ENCODE peak calls at places on chromosomes 2 and 18, in seven cellular contexts. X is pancreas; F is right lobe of liver; E is lower lobe of right lung; L is GM23338; C is HCT116; Y is CD8-positive, alpha-beta T cell. P is an unnamed sample.

GRCh38 chr2:236871500-236872001 is 214.1 kb upstream of the COPS8 start:
- DNase-seq in L (no peak), E (peak; percentile 74), F (no peak), Y (no peak), X (no peak), C (no peak), P (peak; percentile 41)

GRCh38 chr2:210199186-210199765 is 26.0 kb downstream of the ACADL start:
- DNase-seq in L (peak; percentile 48), X (no peak), E (no peak), Y (no peak), C (peak; percentile 12), F (no peak), P (no peak)

GRCh38 chr18:5787936-5788335 is 107.4 kb downstream of the TMEM200C start:
- DNase-seq in X (no peak), E (no peak), L (peak; percentile 1), C (no peak), Y (no peak), F (no peak), P (no peak)

GRCh38 chr2:209495855-209496585 is 72.2 kb downstream of the MAP2 start:
- DNase-seq in Y (no peak), E (no peak), F (no peak), X (no peak), C (peak; percentile 88), L (no peak), P (no peak)

GRCh38 chr18:13639196-13639595 is 87.2 kb downstream of the FAM210A start:
- DNase-seq in F (no peak), X (no peak), L (no peak), E (no peak), Y (no peak), C (no peak), P (no peak)

GRCh38 chr2:60602828-60603532 is 49.5 kb upstream of the BCL11A start:
- DNase-seq in X (no peak), E (no peak), L (peak; percentile 52), F (no peak), C (no peak), Y (no peak), P (no peak)

GRCh38 chr2:230472619-230473018 is 56.6 kb downstream of the SP100 start:
- DNase-seq in L (no peak), F (no peak), X (no peak), Y (no peak), E (no peak), C (peak; percentile 16), P (no peak)

GRCh38 chr2:10368491-10369231 is 66.0 kb downstream of the HPCAL1 start:
- DNase-seq in C (no peak), Y (no peak), X (peak; percentile 92), F (peak; percentile 87), E (no peak), L (no peak), P (no peak)

GRCh38 chr18:6484659-6485058 is 69.9 kb upstream of the L3MBTL4 start:
- DNase-seq in L (no peak), C (no peak), Y (no peak), F (no peak), X (no peak), E (no peak), P (no peak)

GRCh38 chr2:42575458-42576064 is 7.1 kb downstream of the MTA3 start:
- DNase-seq in Y (no peak), F (no peak), E (no peak), X (no peak), C (no peak), L (no peak), P (no peak)

GRCh38 chr2:179263460-179264237 is 983 bp downstream of the SESTD1 start:
- DNase-seq in F (peak; percentile 63), Y (no peak), E (peak; percentile 78), C (no peak), L (peak; percentile 44), X (peak; percentile 85), P (peak; percentile 48)

GRCh38 chr2:240993446-240994160 is 4.8 kb upstream of the SNED1 start:
- DNase-seq in L (no peak), C (no peak), E (peak; percentile 41), Y (no peak), X (peak; percentile 67), F (no peak), P (no peak)

GRCh38 chr18:24023185-24023814 is 8.7 kb downstream of the TTC39C start:
- DNase-seq in C (no peak), Y (no peak), X (no peak), E (no peak), F (no peak), L (peak; percentile 86), P (no peak)

GRCh38 chr2:161766334-161766733 is 142.1 kb downstream of the SLC4A10 start:
- DNase-seq in E (no peak), F (no peak), Y (no peak), L (no peak), X (no peak), C (no peak), P (no peak)

GRCh38 chr2:47345584-47345913 is 57.4 kb upstream of the MSH2 start:
- DNase-seq in E (no peak), C (no peak), X (no peak), L (no peak), F (no peak), Y (no peak), P (no peak)

GRCh38 chr2:39875182-39875913 is 96.3 kb upstream of the THUMPD2 start:
- DNase-seq in X (no peak), E (no peak), C (no peak), F (no peak), Y (no peak), L (no peak), P (peak; percentile 29)

DNA sequence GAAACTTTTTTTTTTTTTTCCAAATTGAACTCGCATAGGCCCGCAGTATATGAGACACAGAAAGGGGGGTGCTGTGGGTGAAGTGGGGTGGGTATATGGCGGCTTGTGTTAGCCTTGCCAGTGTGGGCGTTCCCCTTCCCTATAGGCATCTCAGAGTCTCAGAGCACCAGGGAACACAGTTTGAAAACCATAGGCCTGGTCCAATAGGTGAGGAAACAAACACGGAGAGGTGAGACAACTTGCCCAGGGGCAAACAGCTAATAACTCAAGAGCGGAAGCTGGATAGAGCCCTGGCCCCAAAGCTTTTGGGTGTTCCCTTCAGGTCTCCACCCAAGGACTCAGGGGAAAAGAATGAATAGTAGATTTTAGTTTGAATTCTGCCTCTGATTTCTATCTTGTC is 7.8 kb downstream of the LIPG start:
- DNase-seq in F (no peak), L (no peak), E (no peak), Y (no peak), X (no peak), C (no peak), P (no peak)
- H3K27ac ChIP-seq in F (no peak overlapping the region), L (no peak overlapping the region), E (no peak overlapping the region), Y (no peak overlapping the region), X (no peak overlapping the region), C (no peak overlapping the region), P (no peak overlapping the region)

DNA sequence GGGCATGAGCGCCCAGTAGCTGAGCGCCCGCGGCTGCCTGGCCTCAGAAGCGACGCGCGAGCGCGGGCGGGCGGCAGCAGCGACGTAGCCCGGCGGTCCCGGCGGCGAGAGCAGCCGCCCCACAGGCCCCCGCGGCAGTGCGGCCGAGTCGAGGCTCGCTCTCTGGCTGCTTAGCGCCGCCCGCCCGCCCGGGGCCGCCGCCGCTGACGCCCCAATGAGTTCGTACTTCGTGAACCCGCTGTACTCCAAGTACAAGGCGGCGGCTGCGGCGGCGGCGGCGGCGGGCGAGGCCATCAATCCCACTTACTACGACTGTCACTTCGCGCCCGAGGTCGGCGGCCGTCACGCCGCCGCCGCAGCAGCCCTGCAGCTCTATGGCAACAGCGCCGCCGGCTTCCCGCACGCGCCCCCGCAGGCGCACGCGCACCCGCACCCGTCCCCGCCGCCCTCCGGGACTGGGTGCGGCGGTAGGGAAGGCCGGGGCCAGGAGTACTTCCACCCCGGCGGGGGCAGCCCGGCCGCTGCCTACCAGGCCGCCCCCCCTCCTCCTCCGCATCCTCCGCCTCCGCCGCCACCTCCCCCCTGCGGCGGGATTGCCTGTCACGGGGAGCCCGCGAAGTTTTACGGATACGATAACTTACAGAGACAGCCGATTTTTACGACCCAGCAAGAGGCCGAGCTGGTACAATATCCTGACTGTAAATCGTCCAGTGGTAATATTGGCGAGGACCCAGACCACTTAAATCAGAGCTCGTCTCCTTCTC is 830 bp downstream of the HOXD8 start:
- DNase-seq in C (no peak), L (peak; percentile 67), X (peak; percentile 72), E (no peak), Y (no peak), F (no peak), P (no peak)
- H3K4me3 ChIP-seq in C (peak overlapping the region; percentile 58), L (peak overlapping the region; percentile 47), X (no peak overlapping the region), E (peak overlapping the region; percentile 38), Y (no peak overlapping the region), F (no peak overlapping the region), P (peak overlapping the region; percentile 67)

GRCh38 chr2:121815216-121815615 is 59.8 kb downstream of the TSN start:
- DNase-seq in C (no peak), X (no peak), E (no peak), F (no peak), L (no peak), Y (no peak), P (no peak)
- H3K4me1 ChIP-seq in C (no peaks in the 10 kb centered on the region), X (no peaks in the 10 kb centered on the region), E (no peaks in the 10 kb centered on the region), F (no peaks in the 10 kb centered on the region), L (peaks cover 12% of the 10 kb centered on the region), Y (no peaks in the 10 kb centered on the region), P (peaks cover 1% of the 10 kb centered on the region)

DNA sequence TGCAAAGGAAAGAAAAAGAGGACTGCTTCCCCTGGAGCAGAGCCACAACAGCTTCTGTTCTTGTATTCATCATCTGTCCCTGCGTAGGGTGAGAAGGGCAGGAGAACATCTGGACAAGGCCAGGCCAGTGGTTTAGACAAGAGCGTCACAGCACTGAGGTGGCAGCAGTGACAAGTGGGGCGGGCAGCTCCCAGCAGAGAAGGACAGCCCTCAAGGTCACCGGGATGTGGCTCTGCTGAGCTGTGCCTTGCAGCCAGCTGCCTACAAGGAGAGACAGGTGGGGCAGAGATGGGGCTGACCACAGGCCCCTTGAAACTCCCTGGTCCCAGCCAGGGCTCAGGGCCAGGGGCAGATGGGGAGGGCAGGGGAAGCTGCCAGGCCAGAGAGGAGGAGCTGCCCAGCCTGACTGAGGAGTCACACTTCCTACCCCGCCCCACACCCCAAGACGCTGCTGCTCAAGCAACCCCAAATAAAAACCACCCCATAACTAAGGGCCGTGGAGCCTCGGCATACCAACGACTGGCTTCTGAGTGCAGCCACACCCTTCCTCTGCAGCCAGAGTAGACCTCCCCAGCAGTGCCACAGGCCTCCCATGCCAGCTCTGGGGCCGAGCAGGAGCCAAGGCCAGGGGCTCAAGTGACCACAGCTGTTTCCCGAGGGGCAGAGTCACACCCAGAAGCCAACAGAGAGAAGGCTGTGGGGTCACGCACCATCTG is 5.4 kb downstream of the RAB11FIP5 start:
- DNase-seq in E (no peak), L (no peak), F (no peak), X (peak; percentile 75), Y (no peak), C (no peak), P (peak; percentile 56)
- H3K27ac ChIP-seq in E (peak overlapping the region; percentile 11), L (no peak overlapping the region), F (no peak overlapping the region), X (no peak overlapping the region), Y (no peak overlapping the region), C (no peak overlapping the region), P (peak overlapping the region; percentile 56)

DNA sequence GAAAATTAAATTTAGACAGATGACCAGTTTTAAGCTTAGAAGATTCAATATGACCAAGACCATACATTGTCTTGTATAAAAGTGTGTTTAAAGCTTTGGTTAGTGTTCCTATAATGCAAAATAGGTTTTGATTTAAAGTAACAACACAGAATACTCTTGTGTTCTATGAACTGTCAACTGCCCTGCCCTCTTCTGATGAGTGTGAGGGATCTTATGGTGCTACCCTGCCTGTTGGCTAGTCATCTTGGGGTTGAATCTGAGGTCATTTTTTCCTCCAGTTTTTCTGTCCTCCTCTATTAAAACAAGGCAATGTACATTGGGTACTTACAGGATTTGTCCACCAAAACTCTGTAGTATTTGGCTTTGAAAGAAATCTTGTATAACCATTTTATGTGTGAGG is 129.0 kb downstream of the SPTBN1 start:
- DNase-seq in L (no peak), X (no peak), E (no peak), F (no peak), Y (no peak), C (no peak), P (no peak)
- H3K4me3 ChIP-seq in L (no peak overlapping the region), X (no peak overlapping the region), E (no peak overlapping the region), F (no peak overlapping the region), Y (peak overlapping the region; percentile 22), C (no peak overlapping the region), P (no peak overlapping the region)

GRCh38 chr18:49094979-49095632 is 144.3 kb upstream of the SMAD7 start:
- DNase-seq in Y (no peak), F (no peak), X (no peak), L (no peak), C (no peak), E (no peak), P (no peak)
- H3K4me1 ChIP-seq in Y (no peaks in the 10 kb centered on the region), F (no peaks in the 10 kb centered on the region), X (peaks cover 10% of the 10 kb centered on the region), L (no peaks in the 10 kb centered on the region), C (peaks cover 5% of the 10 kb centered on the region), E (no peaks in the 10 kb centered on the region), P (no peaks in the 10 kb centered on the region)